ENCODE peak calls at places on chromosomes 7 and 10, in six cellular contexts. H is brain microvascular endothelial cell, N is fibroblast of mammary gland, F is neuronal stem cell, X is body of pancreas, V is right cardiac atrium. J is an unnamed sample.

GRCh38 chr10:109934958-109935793 is 11.9 kb upstream of the XPNPEP1 start:
- DNase-seq in H (peak; percentile 48), N (peak; percentile 69), F (peak; percentile 61), X (peak; percentile 69), V (peak; percentile 32), J (peak; percentile 56)

GRCh38 chr10:75293456-75293840 is 57.7 kb upstream of the COMTD1 start:
- DNase-seq in H (no peak), N (peak; percentile 18), F (no peak), X (peak; percentile 40), V (no peak), J (peak; percentile 90)

GRCh38 chr7:121504478-121504877 is 108.4 kb upstream of the FAM3C start:
- DNase-seq in H (peak; percentile 66), N (peak; percentile 87), F (no peak), X (peak; percentile 11), V (no peak), J (no peak)

GRCh38 chr10:33032354-33033254 is 74.6 kb upstream of the ITGB1 start:
- DNase-seq in H (peak; percentile 65), N (peak; percentile 86), F (no peak), X (no peak), V (no peak), J (no peak)

GRCh38 chr7:36034020-36034419 is 119.0 kb upstream of the EEPD1 start:
- DNase-seq in H (no peak), N (peak; percentile 43), F (no peak), X (no peak), V (no peak), J (no peak)

GRCh38 chr10:89391882-89392756 is at the start of gene IFIT1:
- DNase-seq in H (peak; percentile 78), N (peak; percentile 90), F (no peak), X (peak; percentile 83), V (no peak), J (no peak)

GRCh38 chr10:1036341-1036791 is 10.7 kb upstream of the IDI2 start:
- DNase-seq in H (peak; percentile 35), N (peak; percentile 84), F (no peak), X (no peak), V (no peak), J (no peak)

GRCh38 chr7:157830331-157830730 is 493.5 kb downstream of the DNAJB6 start:
- DNase-seq in H (no peak), N (no peak), F (no peak), X (no peak), V (no peak), J (no peak)

GRCh38 chr7:121505021-121505420 is 108.9 kb upstream of the FAM3C start:
- DNase-seq in H (peak; percentile 20), N (peak; percentile 74), F (no peak), X (no peak), V (no peak), J (no peak)

GRCh38 chr7:114426824-114427223 is 12.2 kb downstream of the FOXP2 start:
- DNase-seq in H (peak; percentile 34), N (peak; percentile 40), F (no peak), X (no peak), V (no peak), J (no peak)

GRCh38 chr7:105257338-105257737 is 131.4 kb downstream of the SRPK2 start:
- DNase-seq in H (no peak), N (no peak), F (no peak), X (no peak), V (no peak), J (no peak)

GRCh38 chr10:13483073-13483472 is 45.7 kb downstream of the BEND7 start:
- DNase-seq in H (no peak), N (no peak), F (no peak), X (no peak), V (no peak), J (no peak)

GRCh38 chr7:132735476-132735875 is 159.2 kb upstream of the PLXNA4 start:
- DNase-seq in H (no peak), N (no peak), F (no peak), X (no peak), V (no peak), J (no peak)

GRCh38 chr10:7480742-7481381 is 70.0 kb upstream of the SFMBT2 start:
- DNase-seq in H (no peak), N (no peak), F (no peak), X (peak; percentile 31), V (no peak), J (no peak)

GRCh38 chr10:49435225-49435624 is 39.3 kb upstream of the DRGX start:
- DNase-seq in H (no peak), N (no peak), F (no peak), X (no peak), V (no peak), J (no peak)

GRCh38 chr7:17830206-17830605 is 110.1 kb downstream of the SNX13 start:
- DNase-seq in H (no peak), N (peak; percentile 37), F (no peak), X (no peak), V (no peak), J (no peak)

GRCh38 chr7:157875230-157876179 is 538.7 kb downstream of the DNAJB6 start:
- DNase-seq in H (peak; percentile 58), N (peak; percentile 8), F (peak; percentile 57), X (no peak), V (peak; percentile 38), J (peak; percentile 59)

GRCh38 chr10:131824371-131825149 is 76.2 kb upstream of the PPP2R2D start:
- DNase-seq in H (no peak), N (no peak), F (no peak), X (no peak), V (no peak), J (no peak)

GRCh38 chr10:30671011-30671616 is 41.6 kb upstream of the LYZL2 start:
- DNase-seq in H (peak; percentile 60), N (peak; percentile 88), F (peak; percentile 76), X (peak; percentile 48), V (no peak), J (peak; percentile 29)

GRCh38 chr10:65891073-65891981 is 1034.5 kb upstream of the LRRTM3 start:
- DNase-seq in H (no peak), N (no peak), F (no peak), X (no peak), V (no peak), J (no peak)

GRCh38 chr7:34227525-34227924 is 322.2 kb downstream of the BMPER start:
- DNase-seq in H (no peak), N (no peak), F (no peak), X (no peak), V (no peak), J (no peak)

GRCh38 chr10:121426307-121426706 is 171.9 kb downstream of the FGFR2 start:
- DNase-seq in H (no peak), N (no peak), F (no peak), X (no peak), V (no peak), J (no peak)

GRCh38 chr7:30354791-30355190 is 70.4 kb downstream of the ZNRF2 start:
- DNase-seq in H (no peak), N (no peak), F (no peak), X (no peak), V (no peak), J (no peak)

GRCh38 chr7:3977391-3977790 is 676.3 kb downstream of the SDK1 start:
- DNase-seq in H (no peak), N (no peak), F (no peak), X (no peak), V (no peak), J (no peak)

GRCh38 chr10:12333382-12334185 is 15.8 kb upstream of the CAMK1D start:
- DNase-seq in H (peak; percentile 99), N (peak; percentile 95), F (no peak), X (peak; percentile 82), V (peak; percentile 80), J (no peak)

GRCh38 chr7:16644624-16644986 is 949 bp downstream of the ANKMY2 start:
- DNase-seq in H (peak; percentile 53), N (peak; percentile 41), F (no peak), X (peak; percentile 41), V (peak; percentile 52), J (peak; percentile 76)

DNA sequence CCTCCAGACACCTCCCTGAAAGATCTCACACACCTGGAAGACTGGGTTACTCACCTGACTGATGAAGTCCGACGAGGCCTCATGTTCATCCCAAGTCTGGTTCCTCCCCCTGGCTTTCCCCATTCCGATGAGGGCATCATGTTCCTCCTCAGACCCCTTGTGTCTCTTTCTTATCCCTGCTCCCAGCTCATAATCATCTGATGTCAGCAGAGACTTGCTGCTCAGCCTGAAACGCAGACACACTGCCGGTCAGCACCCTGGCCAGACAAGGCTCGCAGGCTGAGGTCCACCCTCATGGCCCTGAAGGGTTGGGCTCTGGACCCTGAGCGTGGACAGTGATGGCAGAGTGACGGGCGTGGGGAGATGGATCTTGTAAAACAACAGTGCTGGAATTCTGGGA is 64.3 kb downstream of the TNRC18 start:
- DNase-seq in H (no peak), N (no peak), F (no peak), X (no peak), V (no peak), J (no peak)
- H3K4me3 ChIP-seq in H (no peak overlapping the region), N (no peak overlapping the region), F (no peak overlapping the region), X (no peak overlapping the region), V (no peak overlapping the region), J (no peak overlapping the region)

DNA sequence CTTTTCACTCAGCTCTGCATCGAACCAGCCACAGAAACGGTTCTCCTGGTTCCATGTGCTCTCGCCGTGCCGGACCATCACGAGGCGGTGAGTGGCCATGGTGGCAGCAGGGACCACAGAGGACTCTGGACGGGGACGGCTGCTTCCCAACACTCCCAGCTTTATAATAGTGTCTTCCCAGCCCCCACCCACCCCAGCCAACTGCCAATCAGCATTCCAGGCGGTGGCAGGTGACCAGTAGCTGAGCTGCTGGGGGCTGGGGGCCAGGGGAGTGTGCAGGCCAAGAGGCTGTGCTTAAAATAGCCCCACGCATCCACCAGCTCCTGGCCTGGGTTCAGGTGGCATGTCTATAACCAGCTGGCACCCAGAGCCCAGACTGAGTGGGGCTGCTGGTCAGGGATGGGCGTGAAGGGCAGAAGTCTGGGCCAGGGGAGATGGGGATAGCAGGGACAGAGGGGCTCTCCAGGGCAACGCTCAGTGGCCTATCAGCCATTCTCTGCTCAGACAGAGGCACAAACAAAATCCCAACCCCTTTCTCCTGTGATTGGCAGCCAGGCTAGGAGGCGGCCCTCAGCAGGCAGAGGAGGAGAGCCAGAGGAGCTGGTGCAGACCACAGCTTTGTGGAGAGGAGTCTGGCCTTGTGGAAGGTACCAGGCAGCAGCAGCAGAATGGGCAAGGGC is at the start of gene PGAM2:
- DNase-seq in H (no peak), N (no peak), F (peak; percentile 69), X (no peak), V (peak; percentile 78), J (peak; percentile 84)
- H3K4me3 ChIP-seq in H (no peak within 1 kb of the TSS), N (no peak within 1 kb of the TSS), F (peak within 1 kb of the TSS; percentile 61), X (no peak within 1 kb of the TSS), V (peak within 1 kb of the TSS; percentile 54), J (peak within 1 kb of the TSS; percentile 45)

GRCh38 chr10:34771106-34771505 is 44.0 kb downstream of the PARD3 start:
- DNase-seq in H (no peak), N (no peak), F (no peak), X (no peak), V (no peak), J (no peak)
- H3K4me3 ChIP-seq in H (no peak overlapping the region), N (no peak overlapping the region), F (no peak overlapping the region), X (no peak overlapping the region), V (no peak overlapping the region), J (no peak overlapping the region)

DNA sequence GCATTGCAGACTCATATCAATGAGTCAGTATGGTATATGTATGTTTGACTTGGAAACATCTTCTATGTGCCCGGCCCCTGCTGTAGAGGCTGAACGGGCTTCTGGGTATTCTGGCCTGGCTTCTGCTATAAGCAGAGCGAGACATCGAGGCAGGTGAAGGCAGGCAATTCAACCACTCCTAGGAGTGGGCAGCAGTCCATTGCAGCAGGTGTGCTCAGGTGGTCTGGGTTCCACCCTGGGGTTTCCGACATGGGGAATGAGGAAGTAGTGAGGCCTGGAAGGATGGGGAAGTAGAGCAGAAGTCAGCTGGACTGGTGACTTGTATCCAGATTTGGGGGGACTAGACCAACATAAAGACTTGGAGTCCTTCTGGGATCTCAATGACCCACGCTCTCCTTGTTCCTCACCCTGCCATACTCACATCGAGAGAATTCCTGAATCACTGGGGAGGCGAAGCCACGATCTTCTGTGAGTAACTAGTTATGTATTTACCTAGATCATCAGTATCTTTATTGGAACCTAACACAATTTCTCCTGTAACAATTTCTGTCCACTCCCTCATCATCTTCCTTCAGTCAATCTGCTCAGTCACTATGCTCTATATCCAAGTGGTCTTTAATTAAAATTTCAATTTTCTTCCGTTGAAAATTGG is 4.0 kb downstream of the ZNF777 start:
- DNase-seq in H (no peak), N (peak; percentile 15), F (no peak), X (no peak), V (no peak), J (no peak)
- H3K4me3 ChIP-seq in H (no peak overlapping the region), N (no peak overlapping the region), F (no peak overlapping the region), X (no peak overlapping the region), V (no peak overlapping the region), J (no peak overlapping the region)

J was measured in WERI-Rb-1.